ENCODE peak calls at places on chromosome 1, in seven cellular contexts. D is Peyer's patch, W is adrenal gland, Q is mesenchymal stem cell, X is tibial nerve, N is AG09309, A is hepatocyte. Z is an unnamed sample.

GRCh38 chr1:51963592-51964308 is 26.8 kb downstream of the RAB3B start:
- DNase-seq in W (no peak), Q (no peak), N (no peak), X (no peak), D (no peak), A (no peak), Z (no peak)

GRCh38 chr1:235304549-235305451 is 23.2 kb downstream of the ARID4B start:
- DNase-seq in X (no peak), N (no peak), D (no peak), A (no peak), Q (peak), W (no peak), Z (no peak)

GRCh38 chr1:8318436-8318835 is 522 bp downstream of the SLC45A1 start:
- DNase-seq in A (no peak), X (no peak), N (no peak), W (no peak), Q (no peak), D (no peak), Z (no peak)

GRCh38 chr1:192958871-192959270 is 100.3 kb downstream of the UCHL5 start:
- DNase-seq in X (no peak), W (no peak), D (no peak), Q (no peak), N (no peak), A (no peak), Z (peak)

GRCh38 chr1:147169840-147170674 is 2.2 kb downstream of the PRKAB2 start:
- DNase-seq in X (no peak), W (no peak), N (no peak), D (no peak), Q (peak), A (no peak), Z (peak)

GRCh38 chr1:55421317-55421716 is 206.2 kb upstream of the USP24 start:
- DNase-seq in X (no peak), A (peak), Q (no peak), N (no peak), W (peak), D (no peak), Z (peak)

GRCh38 chr1:27388337-27389005 is 4.0 kb upstream of the GPR3 start:
- DNase-seq in N (no peak), A (peak), W (peak), X (peak), D (peak), Q (peak), Z (peak)

GRCh38 chr1:211697356-211697755 is 21.9 kb upstream of the NEK2 start:
- DNase-seq in X (no peak), N (no peak), D (no peak), W (no peak), Q (no peak), A (no peak), Z (no peak)

GRCh38 chr1:192609110-192610079 is 26.6 kb upstream of the RGS13 start:
- DNase-seq in D (no peak), N (no peak), W (peak), X (peak), A (no peak), Q (no peak), Z (no peak)

GRCh38 chr1:29687601-29688244 is 451.4 kb downstream of the PTPRU start:
- DNase-seq in X (no peak), N (no peak), D (no peak), A (no peak), Q (peak), W (no peak), Z (no peak)

GRCh38 chr1:199778324-199778955 is 249.1 kb upstream of the NR5A2 start:
- DNase-seq in A (peak), N (no peak), Q (peak), W (peak), X (no peak), D (peak), Z (no peak)

DNA sequence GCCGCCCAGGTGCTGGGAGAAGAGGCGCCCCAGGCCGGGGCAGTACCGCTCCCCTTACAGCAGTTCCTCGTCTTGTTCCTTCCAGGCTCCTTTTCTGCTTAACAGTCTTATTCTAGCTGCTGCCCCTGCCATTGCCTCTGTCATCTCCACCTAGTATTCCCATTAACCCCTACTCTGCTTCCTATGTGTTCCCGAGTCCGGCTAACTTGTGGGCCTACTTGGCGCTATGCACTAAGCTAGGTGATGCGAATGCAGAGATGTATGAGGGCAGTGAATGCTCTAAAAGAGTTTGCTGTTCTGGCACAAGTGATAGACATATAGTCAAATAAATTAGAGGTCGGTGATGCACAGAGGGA is 276 bp upstream of the IQGAP3 start:
- DNase-seq in W (no peak), Q (no peak), A (no peak), D (no peak), N (no peak), X (no peak), Z (no peak)
- H3K4me3 ChIP-seq in W (peak), Q (no peak), A (peak), D (peak), N (peak), X (peak), Z (peak)

DNA sequence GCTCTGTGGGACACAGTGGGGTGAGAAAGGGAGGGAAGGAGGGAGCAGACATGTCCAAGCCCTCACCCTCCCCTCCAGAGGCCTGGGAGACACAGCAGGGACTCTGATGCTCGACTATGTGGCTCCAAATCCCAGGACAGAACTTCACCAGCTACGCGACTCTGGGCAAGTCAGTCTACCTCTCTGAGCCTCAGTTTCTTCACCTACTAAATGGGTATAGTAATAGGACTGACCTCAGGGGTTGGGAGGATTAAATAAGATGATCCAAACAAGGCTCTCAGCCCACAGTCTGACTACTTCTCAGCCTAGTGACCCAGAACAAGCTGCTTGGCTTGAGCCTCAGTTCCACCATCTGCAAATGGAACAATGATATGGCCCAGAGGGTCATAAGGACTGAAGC is 19.6 kb downstream of the SDC3 start:
- DNase-seq in X (no peak), N (no peak), A (no peak), W (no peak), D (no peak), Q (no peak), Z (no peak)
- H3K4me3 ChIP-seq in X (no peak), N (no peak), A (no peak), W (no peak), D (no peak), Q (no peak), Z (no peak)

GRCh38 chr1:243623831-243624230 is 226.2 kb downstream of the AKT3 start:
- DNase-seq in D (no peak), N (no peak), A (no peak), X (no peak), Q (peak), W (no peak), Z (no peak)

DNA sequence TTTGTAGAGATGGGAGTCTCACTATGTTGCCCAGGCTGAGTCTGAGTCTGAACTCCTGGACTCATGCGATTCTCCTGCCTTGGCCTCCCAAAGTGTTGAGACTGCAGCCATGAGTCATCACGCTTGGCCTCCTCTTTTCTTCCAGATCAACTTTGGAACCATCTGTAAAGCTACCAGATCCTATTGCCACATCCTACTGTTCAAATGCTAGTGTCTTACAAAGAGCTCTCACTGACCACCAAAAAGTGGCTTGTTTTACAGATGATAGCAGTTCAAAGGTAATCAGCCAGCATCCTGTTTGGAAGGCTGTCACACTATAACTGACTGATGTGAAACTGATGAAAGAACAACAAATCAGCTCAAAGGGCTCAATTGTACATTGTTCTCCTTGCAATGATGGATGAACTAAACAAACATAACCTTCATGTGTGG is 221.6 kb downstream of the AKT3 start:
- DNase-seq in X (no peak), N (no peak), D (no peak), A (no peak), Q (peak), W (no peak), Z (no peak)
- H3K4me3 ChIP-seq in X (no peak), N (no peak), D (no peak), A (no peak), Q (no peak), W (no peak), Z (no peak)

DNA sequence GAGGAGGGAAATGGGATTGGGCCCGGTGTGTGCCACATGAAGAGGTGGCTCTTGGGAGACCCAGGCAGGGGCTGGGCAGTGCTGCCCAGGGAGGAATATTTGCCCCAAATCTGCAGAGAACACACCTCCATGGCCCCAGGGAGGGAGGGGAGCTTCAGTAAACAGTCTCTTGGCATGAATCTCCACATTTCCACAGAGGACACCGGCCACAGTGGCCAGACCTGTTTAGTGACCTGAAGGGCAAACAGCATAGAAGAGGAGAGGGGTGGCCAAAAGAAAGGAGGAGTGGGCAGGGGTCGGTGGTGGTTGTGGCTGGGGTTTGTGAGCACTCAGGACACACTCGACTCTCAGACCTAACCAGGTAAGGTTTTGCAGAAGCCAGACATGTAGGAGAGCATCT is 54.0 kb upstream of the IFFO2 start:
- DNase-seq in W (no peak), A (no peak), X (no peak), Q (no peak), N (no peak), D (no peak), Z (no peak)
- H3K4me3 ChIP-seq in W (no peak), A (no peak), X (no peak), Q (no peak), N (no peak), D (no peak), Z (no peak)

GRCh38 chr1:145991799-145992412 is 4.5 kb downstream of the TXNIP start:
- DNase-seq in W (peak), N (no peak), A (no peak), X (peak), D (no peak), Q (no peak), Z (peak)

GRCh38 chr1:145993618-145994390 is 2.6 kb downstream of the TXNIP start:
- DNase-seq in A (no peak), D (no peak), X (no peak), Q (no peak), N (no peak), W (no peak), Z (no peak)

GRCh38 chr1:145992502-145992936 is 3.9 kb downstream of the TXNIP start:
- DNase-seq in N (no peak), Q (no peak), X (no peak), W (no peak), D (no peak), A (no peak), Z (no peak)

GRCh38 chr1:145994391-145995120 is 1.8 kb downstream of the TXNIP start:
- DNase-seq in D (no peak), W (peak), Q (no peak), N (no peak), A (no peak), X (no peak), Z (peak)

DNA sequence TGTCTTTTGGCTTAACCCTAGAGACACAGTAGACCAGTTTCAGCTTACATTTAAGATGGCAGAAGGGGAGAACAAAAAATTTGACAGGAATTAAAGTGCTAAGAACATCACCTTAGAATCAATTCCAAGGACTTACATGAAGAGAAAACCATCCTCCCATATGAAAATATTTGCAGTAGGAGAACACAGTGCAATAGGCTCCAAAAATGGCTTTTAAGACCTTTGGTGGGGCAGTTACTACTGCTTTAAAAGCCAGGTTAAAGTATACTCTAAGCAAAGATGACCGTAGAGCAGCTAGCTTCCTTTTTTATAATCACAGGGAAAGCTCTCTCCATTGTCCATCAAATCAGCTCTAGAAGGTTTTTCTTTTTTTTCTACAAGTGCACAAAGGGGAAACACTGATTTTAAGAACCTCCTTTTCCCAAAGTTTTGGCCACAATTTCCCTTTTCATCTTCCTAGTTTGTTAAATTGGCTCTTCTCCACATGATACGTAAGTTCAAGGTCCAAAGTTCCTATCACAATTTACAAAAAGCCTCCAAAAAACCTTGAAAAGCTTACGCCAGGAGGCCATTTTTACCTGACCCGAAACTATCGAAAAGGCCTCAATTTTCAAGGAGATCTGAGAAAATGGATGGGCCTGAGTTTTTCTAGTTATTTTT is 3.3 kb downstream of the TXNIP start:
- DNase-seq in W (no peak), Q (no peak), D (no peak), X (no peak), N (no peak), A (no peak), Z (no peak)
- H3K4me3 ChIP-seq in W (peak), Q (no peak), D (peak), X (peak), N (no peak), A (peak), Z (peak)

GRCh38 chr1:156211243-156211642 is 1.6 kb upstream of the PMF1 start:
- DNase-seq in N (no peak), Q (no peak), A (no peak), X (no peak), D (no peak), W (no peak), Z (no peak)

GRCh38 chr1:156212130-156212529 is 677 bp upstream of the PMF1 start:
- DNase-seq in A (no peak), D (no peak), W (no peak), N (no peak), X (no peak), Q (no peak), Z (no peak)

GRCh38 chr1:156213644-156213966 is 798 bp downstream of the PMF1 start:
- DNase-seq in N (no peak), X (no peak), Q (no peak), A (no peak), D (no peak), W (no peak), Z (no peak)

GRCh38 chr1:156212833-156213643 is at the start of gene PMF1:
- DNase-seq in X (peak), N (peak), Q (peak), D (peak), A (peak), W (peak), Z (peak)

DNA sequence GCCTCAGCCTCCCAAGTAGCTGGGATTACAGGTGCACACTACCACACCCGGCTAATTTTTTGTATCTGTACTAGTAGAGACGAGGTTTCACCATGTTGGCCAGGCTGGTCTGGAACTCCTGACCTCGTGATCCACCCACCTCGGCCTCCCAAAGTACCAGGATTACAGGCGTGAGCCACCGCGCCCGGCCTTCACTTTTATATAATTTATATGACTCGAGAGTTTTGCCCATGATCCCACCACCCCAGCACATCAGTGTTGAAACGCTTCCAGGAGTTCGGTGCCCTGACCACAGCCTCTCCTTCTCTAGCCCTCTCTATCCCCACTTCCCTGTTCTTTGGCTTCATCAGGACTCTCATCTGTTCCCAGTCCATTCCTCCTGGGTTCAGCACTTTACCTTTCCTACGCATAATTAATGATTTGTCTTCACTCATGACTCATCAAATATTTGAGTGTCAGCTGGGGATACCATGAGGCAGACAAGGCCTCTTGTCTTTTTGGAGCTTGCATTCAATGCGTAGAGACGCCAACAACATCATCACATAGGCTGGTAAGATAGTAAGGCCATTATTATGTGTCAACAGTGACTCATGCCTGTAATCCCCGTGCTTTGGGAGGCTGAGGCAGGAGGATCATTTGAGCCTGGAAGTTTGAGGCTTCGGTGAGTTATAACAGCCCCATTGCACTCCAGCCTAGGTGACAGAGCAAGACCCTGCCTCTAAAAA is 1.4 kb downstream of the PMF1 start:
- DNase-seq in D (no peak), Q (peak), N (no peak), W (no peak), X (no peak), A (no peak), Z (peak)
- H3K4me3 ChIP-seq in D (peak), Q (no peak), N (peak), W (peak), X (peak), A (peak), Z (peak)

DNA sequence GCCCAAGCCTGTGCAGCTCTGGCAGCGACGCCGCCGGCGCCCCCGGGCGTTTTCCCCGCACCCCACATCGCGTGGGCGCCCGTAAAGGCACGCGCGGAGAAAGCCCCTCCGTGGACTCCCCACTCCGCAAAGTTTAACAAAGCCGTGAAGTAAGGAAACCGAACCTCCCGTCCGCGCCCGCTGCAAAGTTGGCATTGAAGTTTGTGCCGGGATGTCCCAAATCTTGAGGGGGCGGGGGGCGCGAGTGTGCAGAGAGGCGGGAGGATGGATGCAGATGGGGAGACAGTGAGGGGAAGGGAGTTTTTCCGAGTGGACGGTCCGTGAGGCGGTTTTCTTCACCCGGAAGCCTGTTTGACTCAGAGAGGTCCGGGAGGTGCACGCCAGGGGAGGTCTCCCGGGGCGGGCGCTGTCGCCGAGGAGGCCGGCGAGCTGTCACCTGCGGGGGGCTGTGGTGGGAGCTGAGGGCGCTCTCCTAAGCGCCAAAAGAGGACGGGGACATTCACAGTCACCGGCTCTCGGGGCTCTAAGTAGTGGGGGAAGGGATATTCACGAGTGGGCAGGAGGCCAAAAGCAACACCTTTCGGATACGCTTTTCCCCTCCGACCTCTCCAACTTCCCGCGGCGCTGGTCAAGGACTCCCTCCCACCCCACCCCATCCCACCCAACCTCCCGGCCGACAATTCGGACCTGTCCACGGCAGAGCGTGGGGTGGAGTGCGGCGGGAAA is 1.3 kb downstream of the WLS start:
- DNase-seq in W (peak), Q (peak), A (peak), D (peak), N (no peak), X (no peak), Z (peak)
- H3K4me3 ChIP-seq in W (peak), Q (peak), A (peak), D (peak), N (peak), X (peak), Z (peak)

Z was measured in epithelial cell of esophagus.